ENCODE peak calls at places on chromosomes 16 and 17, in four cellular contexts. One of them, this sample, is unnamed.

GRCh38 chr16:57091200-57091989 is 988 bp upstream of the CPNE2 start:
- DNase-seq in anterior cingulate cortex: no peak
- DNase-seq in hypothalamus: no peak
- DNase-seq in T-cell: no peak
- DNase-seq in this sample: no peak

GRCh38 chr17:57138956-57139576 is 54.0 kb downstream of the AKAP1 start:
- DNase-seq in T-cell: no peak
- DNase-seq in hypothalamus: no peak
- DNase-seq in anterior cingulate cortex: no peak
- DNase-seq in this sample: no peak

GRCh38 chr16:53992057-53992378 is 288.1 kb downstream of the FTO start:
- DNase-seq in T-cell: no peak
- DNase-seq in hypothalamus: no peak
- DNase-seq in anterior cingulate cortex: no peak
- DNase-seq in this sample: no peak

GRCh38 chr17:43655702-43656275 is 5.9 kb downstream of the MEOX1 start:
- DNase-seq in hypothalamus: no peak
- DNase-seq in anterior cingulate cortex: no peak
- DNase-seq in T-cell: no peak
- DNase-seq in this sample: no peak

GRCh38 chr16:2072926-2073325 is 25.1 kb downstream of the TSC2 start:
- DNase-seq in anterior cingulate cortex: no peak
- DNase-seq in T-cell: no peak
- DNase-seq in hypothalamus: no peak
- DNase-seq in this sample: no peak

GRCh38 chr16:12874135-12874534 is 27.3 kb upstream of the SHISA9 start:
- DNase-seq in anterior cingulate cortex: no peak
- DNase-seq in T-cell: no peak
- DNase-seq in hypothalamus: no peak
- DNase-seq in this sample: no peak

GRCh38 chr17:19769946-19770652 is 22.0 kb upstream of the ALDH3A1 start:
- DNase-seq in T-cell: no peak
- DNase-seq in hypothalamus: no peak
- DNase-seq in anterior cingulate cortex: no peak
- DNase-seq in this sample: no peak

GRCh38 chr17:4562000-4562969 is 1.9 kb upstream of the GGT6 start:
- DNase-seq in T-cell: no peak
- DNase-seq in hypothalamus: no peak
- DNase-seq in anterior cingulate cortex: no peak
- DNase-seq in this sample: no peak

GRCh38 chr17:78168906-78169793 is 769 bp downstream of the SYNGR2 start:
- DNase-seq in T-cell: peak; percentile 51
- DNase-seq in hypothalamus: no peak
- DNase-seq in anterior cingulate cortex: peak; percentile 40
- DNase-seq in this sample: peak; percentile 72

GRCh38 chr17:10771142-10771541 is 32.8 kb downstream of the TMEM238L start:
- DNase-seq in anterior cingulate cortex: no peak
- DNase-seq in T-cell: no peak
- DNase-seq in hypothalamus: no peak
- DNase-seq in this sample: no peak

GRCh38 chr16:67551091-67551490 is 11.2 kb upstream of the CTCF start:
- DNase-seq in anterior cingulate cortex: no peak
- DNase-seq in T-cell: no peak
- DNase-seq in hypothalamus: no peak
- DNase-seq in this sample: no peak

GRCh38 chr16:10641953-10642949 is 52.5 kb downstream of the TEKT5 start:
- DNase-seq in T-cell: no peak
- DNase-seq in hypothalamus: no peak
- DNase-seq in anterior cingulate cortex: no peak
- DNase-seq in this sample: no peak

GRCh38 chr17:35313875-35314409 is 59.5 kb downstream of the SLFN11 start:
- DNase-seq in anterior cingulate cortex: no peak
- DNase-seq in hypothalamus: no peak
- DNase-seq in T-cell: no peak
- DNase-seq in this sample: no peak

GRCh38 chr17:77778636-77779524 is 179.6 kb upstream of the TNRC6C start:
- DNase-seq in hypothalamus: peak; percentile 87
- DNase-seq in anterior cingulate cortex: peak; percentile 93
- DNase-seq in T-cell: no peak
- DNase-seq in this sample: peak; percentile 79

GRCh38 chr17:44487170-44487569 is 16.0 kb downstream of the GPATCH8 start:
- DNase-seq in T-cell: no peak
- DNase-seq in hypothalamus: no peak
- DNase-seq in anterior cingulate cortex: no peak
- DNase-seq in this sample: no peak

GRCh38 chr16:27883576-27883975 is 179.9 kb downstream of the GSG1L start:
- DNase-seq in hypothalamus: no peak
- DNase-seq in T-cell: no peak
- DNase-seq in anterior cingulate cortex: no peak
- DNase-seq in this sample: no peak

GRCh38 chr17:48547839-48548686 is 3.2 kb upstream of the HOXB2 start:
- DNase-seq in hypothalamus: no peak
- DNase-seq in anterior cingulate cortex: no peak
- DNase-seq in T-cell: peak; percentile 56
- DNase-seq in this sample: no peak

GRCh38 chr17:10589553-10590145 is 40.2 kb upstream of the MYH2 start:
- DNase-seq in hypothalamus: no peak
- DNase-seq in T-cell: no peak
- DNase-seq in anterior cingulate cortex: no peak
- DNase-seq in this sample: no peak

GRCh38 chr17:60103957-60104356 is 25.2 kb upstream of the HEATR6 start:
- DNase-seq in anterior cingulate cortex: no peak
- DNase-seq in T-cell: no peak
- DNase-seq in hypothalamus: no peak
- DNase-seq in this sample: no peak

GRCh38 chr16:14401839-14402115 is 228.3 kb downstream of the PARN start:
- DNase-seq in anterior cingulate cortex: no peak
- DNase-seq in T-cell: no peak
- DNase-seq in hypothalamus: no peak
- DNase-seq in this sample: no peak

GRCh38 chr17:72030067-72030899 is 90.5 kb upstream of the SOX9 start:
- DNase-seq in hypothalamus: peak; percentile 5
- DNase-seq in anterior cingulate cortex: peak; percentile 10
- DNase-seq in T-cell: peak; percentile 3
- DNase-seq in this sample: peak; percentile 42

GRCh38 chr16:85731179-85731578 is 19.7 kb downstream of the C16orf74 start:
- DNase-seq in hypothalamus: no peak
- DNase-seq in T-cell: no peak
- DNase-seq in anterior cingulate cortex: no peak
- DNase-seq in this sample: no peak

GRCh38 chr16:9049241-9049640 is 42.2 kb upstream of the HAPSTR1 start:
- DNase-seq in anterior cingulate cortex: no peak
- DNase-seq in hypothalamus: no peak
- DNase-seq in T-cell: no peak
- DNase-seq in this sample: no peak

GRCh38 chr17:56754523-56755208 is 79.1 kb downstream of the C17orf67 start:
- DNase-seq in T-cell: peak; percentile 7
- DNase-seq in anterior cingulate cortex: no peak
- DNase-seq in hypothalamus: no peak
- DNase-seq in this sample: no peak

GRCh38 chr16:1561836-1562235 is 28.4 kb downstream of the TMEM204 start:
- DNase-seq in T-cell: no peak
- DNase-seq in hypothalamus: no peak
- DNase-seq in anterior cingulate cortex: no peak
- DNase-seq in this sample: no peak

GRCh38 chr16:87701505-87701921 is 64.3 kb downstream of the KLHDC4 start:
- DNase-seq in anterior cingulate cortex: no peak
- DNase-seq in T-cell: no peak
- DNase-seq in hypothalamus: no peak
- DNase-seq in this sample: no peak

GRCh38 chr17:76124582-76125390 is 16.3 kb downstream of the FOXJ1 start:
- DNase-seq in T-cell: no peak
- DNase-seq in hypothalamus: no peak
- DNase-seq in anterior cingulate cortex: no peak
- DNase-seq in this sample: no peak

GRCh38 chr16:89050119-89050867 is 43.4 kb upstream of the ACSF3 start:
- DNase-seq in hypothalamus: no peak
- DNase-seq in anterior cingulate cortex: no peak
- DNase-seq in T-cell: no peak
- DNase-seq in this sample: no peak

GRCh38 chr17:45902892-45903346 is 8.6 kb downstream of the MAPT start:
- DNase-seq in T-cell: no peak
- DNase-seq in hypothalamus: no peak
- DNase-seq in anterior cingulate cortex: no peak
- DNase-seq in this sample: no peak

GRCh38 chr17:954431-955164 is 25.0 kb downstream of the NXN start:
- DNase-seq in T-cell: no peak
- DNase-seq in hypothalamus: no peak
- DNase-seq in anterior cingulate cortex: no peak
- DNase-seq in this sample: no peak